ENCODE peak calls at places on chromosomes 2 and 18, in seven cellular contexts. Z is activated CD4-positive, alpha-beta T cell treated with anti-CD3 and anti-CD28 coated beads, Interleukin-2, amount 50 U/mL, for 48 hours; V is C1 segment of cervical spinal cord; C is uterus; S is cerebellum; W is CD8-positive, alpha-beta T cell; K is EH. F is an unnamed sample.

GRCh38 chr2:216563646-216564045 is 65.0 kb downstream of the RPL37A start:
- DNase-seq in Z (no peak), V (no peak), S (no peak), W (no peak), K (peak), C (no peak), F (no peak)

GRCh38 chr2:119749405-119750066 is 10.2 kb upstream of the PTPN4 start:
- DNase-seq in C (no peak), Z (no peak), S (no peak), V (no peak), K (peak), W (no peak), F (no peak)

GRCh38 chr2:12728221-12728777 is 11.6 kb downstream of the TRIB2 start:
- DNase-seq in C (no peak), K (no peak), W (peak), Z (peak), S (no peak), V (no peak), F (no peak)

GRCh38 chr2:224927671-224928173 is 114.5 kb downstream of the DOCK10 start:
- DNase-seq in C (no peak), V (no peak), Z (peak), K (peak), S (no peak), W (peak), F (no peak)

GRCh38 chr2:239991689-239992314 is 33.3 kb downstream of the NDUFA10 start:
- DNase-seq in Z (no peak), S (peak), W (no peak), K (peak), V (no peak), C (peak), F (peak)

GRCh38 chr2:1599301-1600085 is 144.8 kb downstream of the PXDN start:
- DNase-seq in K (no peak), S (no peak), V (no peak), C (no peak), W (no peak), Z (no peak), F (no peak)

GRCh38 chr18:66638856-66639621 is 35.1 kb upstream of the CDH19 start:
- DNase-seq in Z (no peak), S (no peak), V (no peak), W (no peak), C (no peak), K (no peak), F (no peak)

GRCh38 chr2:173191601-173192000 is 116.0 kb downstream of the MAP3K20 start:
- DNase-seq in C (no peak), K (peak), Z (no peak), W (no peak), S (no peak), V (no peak), F (no peak)

GRCh38 chr2:71933467-71934319 is 214.0 kb downstream of the CYP26B1 start:
- DNase-seq in V (no peak), W (peak), Z (no peak), S (no peak), K (peak), C (no peak), F (no peak)

GRCh38 chr2:75241696-75242095 is 42.4 kb upstream of the TACR1 start:
- DNase-seq in W (no peak), Z (no peak), K (peak), S (no peak), C (no peak), V (no peak), F (no peak)

GRCh38 chr2:121803503-121803902 is 48.1 kb downstream of the TSN start:
- DNase-seq in S (no peak), K (no peak), C (no peak), V (no peak), Z (no peak), W (no peak), F (no peak)

GRCh38 chr2:121078869-121079268 is 206.1 kb downstream of the TFCP2L1 start:
- DNase-seq in C (no peak), K (no peak), V (no peak), W (no peak), S (no peak), Z (no peak), F (no peak)

GRCh38 chr2:99867690-99868089 is 274.7 kb downstream of the AFF3 start:
- DNase-seq in S (no peak), V (no peak), C (no peak), Z (no peak), K (peak), W (no peak), F (no peak)

GRCh38 chr2:1727101-1727771 is 17.1 kb downstream of the PXDN start:
- DNase-seq in C (peak), S (no peak), K (no peak), Z (no peak), W (no peak), V (no peak), F (no peak)

GRCh38 chr2:107777962-107778361 is 48.7 kb upstream of the RGPD4 start:
- DNase-seq in K (no peak), V (no peak), S (no peak), Z (no peak), C (no peak), W (no peak), F (no peak)

GRCh38 chr18:6866552-6866951 is 137.0 kb downstream of the ARHGAP28 start:
- DNase-seq in S (no peak), K (no peak), C (no peak), V (no peak), W (no peak), Z (no peak), F (no peak)

GRCh38 chr2:113755690-113756063 is 765 bp downstream of the SLC35F5 start:
- DNase-seq in W (no peak), C (no peak), Z (peak), K (peak), S (no peak), V (no peak), F (no peak)

GRCh38 chr18:66150650-66151049 is 399.8 kb downstream of the CDH7 start:
- DNase-seq in Z (no peak), W (no peak), S (no peak), C (no peak), V (no peak), K (no peak), F (no peak)

GRCh38 chr18:53322163-53322562 is 902.3 kb downstream of the MBD2 start:
- DNase-seq in Z (no peak), K (no peak), V (no peak), C (no peak), W (no peak), S (no peak), F (no peak)

GRCh38 chr2:191479680-191480023 is 198.3 kb upstream of the NABP1 start:
- DNase-seq in S (no peak), V (no peak), W (no peak), Z (no peak), C (no peak), K (no peak), F (no peak)

GRCh38 chr2:238155051-238155760 is 3.6 kb upstream of the ERFE start:
- DNase-seq in Z (no peak), V (no peak), W (no peak), S (no peak), K (peak), C (no peak), F (no peak)

GRCh38 chr18:7789853-7790552 is 222.9 kb downstream of the PTPRM start:
- DNase-seq in Z (no peak), C (no peak), W (no peak), V (no peak), S (no peak), K (peak), F (peak)

GRCh38 chr2:119710281-119710680 is 31.3 kb downstream of the TMEM177 start:
- DNase-seq in W (no peak), S (no peak), K (no peak), Z (no peak), V (no peak), C (no peak), F (no peak)

GRCh38 chr2:106581755-106582430 is 94.7 kb downstream of the CD8B2 start:
- DNase-seq in W (peak), V (no peak), K (peak), C (peak), Z (peak), S (peak), F (peak)

GRCh38 chr2:172462393-172463381 is 35.3 kb downstream of the ITGA6 start:
- DNase-seq in W (peak), Z (no peak), K (no peak), V (no peak), S (no peak), C (no peak), F (no peak)

GRCh38 chr2:238968616-238969394 is 120.9 kb downstream of the TWIST2 start:
- DNase-seq in K (no peak), S (no peak), V (no peak), C (no peak), W (no peak), Z (no peak), F (no peak)

GRCh38 chr18:62715439-62715792 is at the start of gene PHLPP1:
- DNase-seq in S (no peak), K (no peak), V (no peak), W (no peak), C (no peak), Z (no peak), F (no peak)